ENCODE peak calls at places on chromosome 17, in six cellular contexts. One of them, this sample, is unnamed.

GRCh38 chr17:77837917-77838316 is 120.6 kb upstream of the TNRC6C start:
- DNase-seq in upper lobe of right lung: peak
- DNase-seq in brain microvascular endothelial cell: no peak
- DNase-seq in thoracic aorta: no peak
- DNase-seq in mammary epithelial cell: no peak
- DNase-seq in gastrocnemius medialis: peak
- DNase-seq in this sample: no peak

GRCh38 chr17:79603771-79604170 is 7.1 kb downstream of the RBFOX3 start:
- DNase-seq in upper lobe of right lung: no peak
- DNase-seq in brain microvascular endothelial cell: no peak
- DNase-seq in thoracic aorta: no peak
- DNase-seq in mammary epithelial cell: no peak
- DNase-seq in gastrocnemius medialis: no peak
- DNase-seq in this sample: no peak

GRCh38 chr17:29090746-29091395 is 47.9 kb downstream of the PIPOX start:
- DNase-seq in upper lobe of right lung: no peak
- DNase-seq in brain microvascular endothelial cell: no peak
- DNase-seq in thoracic aorta: no peak
- DNase-seq in mammary epithelial cell: no peak
- DNase-seq in gastrocnemius medialis: no peak
- DNase-seq in this sample: no peak

GRCh38 chr17:80353718-80354275 is 61.2 kb upstream of the ENDOV start:
- DNase-seq in upper lobe of right lung: no peak
- DNase-seq in brain microvascular endothelial cell: no peak
- DNase-seq in thoracic aorta: no peak
- DNase-seq in mammary epithelial cell: no peak
- DNase-seq in gastrocnemius medialis: no peak
- DNase-seq in this sample: no peak

GRCh38 chr17:57735707-57736106 is 9.4 kb downstream of the CCDC182 start:
- DNase-seq in upper lobe of right lung: no peak
- DNase-seq in brain microvascular endothelial cell: no peak
- DNase-seq in thoracic aorta: no peak
- DNase-seq in mammary epithelial cell: peak
- DNase-seq in gastrocnemius medialis: no peak
- DNase-seq in this sample: no peak

GRCh38 chr17:64694207-64694606 is 32.1 kb upstream of the SMURF2 start:
- DNase-seq in upper lobe of right lung: peak
- DNase-seq in brain microvascular endothelial cell: peak
- DNase-seq in thoracic aorta: peak
- DNase-seq in mammary epithelial cell: peak
- DNase-seq in gastrocnemius medialis: peak
- DNase-seq in this sample: peak

GRCh38 chr17:27466376-27466747 is 10.1 kb downstream of the KSR1 start:
- DNase-seq in upper lobe of right lung: peak
- DNase-seq in brain microvascular endothelial cell: no peak
- DNase-seq in thoracic aorta: no peak
- DNase-seq in mammary epithelial cell: no peak
- DNase-seq in gastrocnemius medialis: no peak
- DNase-seq in this sample: no peak

GRCh38 chr17:41657164-41657754 is 31.4 kb upstream of the EIF1 start:
- DNase-seq in upper lobe of right lung: no peak
- DNase-seq in brain microvascular endothelial cell: no peak
- DNase-seq in thoracic aorta: no peak
- DNase-seq in mammary epithelial cell: peak
- DNase-seq in gastrocnemius medialis: no peak
- DNase-seq in this sample: no peak

GRCh38 chr17:37570527-37571093 is 38.6 kb downstream of the SYNRG start:
- DNase-seq in upper lobe of right lung: peak
- DNase-seq in brain microvascular endothelial cell: peak
- DNase-seq in thoracic aorta: no peak
- DNase-seq in mammary epithelial cell: peak
- DNase-seq in gastrocnemius medialis: peak
- DNase-seq in this sample: no peak

DNA sequence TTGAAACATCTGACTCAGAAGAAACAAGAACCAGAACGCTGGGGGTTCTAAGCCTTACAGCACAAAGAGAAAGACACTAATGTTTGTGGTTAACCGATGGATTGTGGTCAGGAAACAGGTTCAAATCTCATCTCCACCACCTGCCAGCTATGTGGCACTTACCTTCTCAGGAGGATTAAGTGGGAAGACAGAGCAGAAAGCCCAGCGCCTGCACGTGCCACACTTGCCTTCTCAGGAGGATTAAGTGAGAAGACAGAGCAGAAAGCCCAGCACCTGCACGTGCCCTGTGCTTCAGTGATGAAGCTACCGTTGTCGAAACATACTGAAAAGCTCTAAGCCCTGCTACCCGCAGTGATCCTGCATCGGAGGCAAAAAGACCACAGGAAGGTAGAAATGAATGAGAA is 90.6 kb downstream of the NXN start:
- DNase-seq in upper lobe of right lung: no peak
- DNase-seq in brain microvascular endothelial cell: no peak
- DNase-seq in thoracic aorta: no peak
- DNase-seq in mammary epithelial cell: no peak
- DNase-seq in gastrocnemius medialis: no peak
- DNase-seq in this sample: no peak
- H3K4me3 ChIP-seq in upper lobe of right lung: no peak
- H3K4me3 ChIP-seq in brain microvascular endothelial cell: no peak
- H3K4me3 ChIP-seq in thoracic aorta: no peak
- H3K4me3 ChIP-seq in mammary epithelial cell: no peak
- H3K4me3 ChIP-seq in gastrocnemius medialis: no peak
- H3K4me3 ChIP-seq in this sample: no peak

GRCh38 chr17:39352986-39353385 is 48.4 kb downstream of the FBXL20 start:
- DNase-seq in upper lobe of right lung: no peak
- DNase-seq in brain microvascular endothelial cell: no peak
- DNase-seq in thoracic aorta: no peak
- DNase-seq in mammary epithelial cell: no peak
- DNase-seq in gastrocnemius medialis: no peak
- DNase-seq in this sample: no peak

GRCh38 chr17:39352511-39352910 is 48.9 kb downstream of the FBXL20 start:
- DNase-seq in upper lobe of right lung: no peak
- DNase-seq in brain microvascular endothelial cell: no peak
- DNase-seq in thoracic aorta: no peak
- DNase-seq in mammary epithelial cell: no peak
- DNase-seq in gastrocnemius medialis: no peak
- DNase-seq in this sample: no peak

GRCh38 chr17:39349246-39349645 is 52.2 kb downstream of the FBXL20 start:
- DNase-seq in upper lobe of right lung: no peak
- DNase-seq in brain microvascular endothelial cell: no peak
- DNase-seq in thoracic aorta: no peak
- DNase-seq in mammary epithelial cell: no peak
- DNase-seq in gastrocnemius medialis: no peak
- DNase-seq in this sample: no peak

GRCh38 chr17:39357488-39357887 is 43.9 kb downstream of the FBXL20 start:
- DNase-seq in upper lobe of right lung: no peak
- DNase-seq in brain microvascular endothelial cell: no peak
- DNase-seq in thoracic aorta: no peak
- DNase-seq in mammary epithelial cell: no peak
- DNase-seq in gastrocnemius medialis: no peak
- DNase-seq in this sample: no peak

DNA sequence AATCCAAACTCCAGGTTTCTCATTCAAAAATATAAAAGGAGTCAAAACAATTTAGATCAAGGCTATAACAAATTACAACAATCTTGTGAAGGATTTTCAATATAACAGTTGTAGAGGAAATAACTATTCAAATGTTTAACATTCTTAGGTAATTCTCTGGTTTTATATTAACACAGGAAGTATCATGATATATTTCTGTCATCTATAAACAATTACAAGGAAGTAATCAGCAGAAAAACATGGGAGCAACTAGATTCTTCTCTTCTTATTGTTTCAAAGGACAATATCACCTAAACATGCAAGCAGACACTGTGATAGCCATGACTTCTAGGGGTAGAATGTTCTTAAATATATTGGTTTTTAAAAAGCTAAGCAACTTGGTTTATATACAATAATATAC is 49.9 kb downstream of the FBXL20 start:
- DNase-seq in upper lobe of right lung: no peak
- DNase-seq in brain microvascular endothelial cell: no peak
- DNase-seq in thoracic aorta: no peak
- DNase-seq in mammary epithelial cell: no peak
- DNase-seq in gastrocnemius medialis: no peak
- DNase-seq in this sample: no peak
- TF ChIP-seq CTCF in upper lobe of right lung: no peak
- TF ChIP-seq CTCF in brain microvascular endothelial cell: no peak
- TF ChIP-seq CTCF in thoracic aorta: no peak
- TF ChIP-seq CTCF in mammary epithelial cell: no peak
- TF ChIP-seq CTCF in gastrocnemius medialis: no peak
- TF ChIP-seq CTCF in this sample: no peak

GRCh38 chr17:44967907-44968224 is 237 bp downstream of the C1QL1 start:
- DNase-seq in upper lobe of right lung: no peak
- DNase-seq in brain microvascular endothelial cell: no peak
- DNase-seq in thoracic aorta: no peak
- DNase-seq in mammary epithelial cell: no peak
- DNase-seq in gastrocnemius medialis: no peak
- DNase-seq in this sample: no peak

GRCh38 chr17:44965491-44966234 is 2.4 kb downstream of the C1QL1 start:
- DNase-seq in upper lobe of right lung: no peak
- DNase-seq in brain microvascular endothelial cell: no peak
- DNase-seq in thoracic aorta: no peak
- DNase-seq in mammary epithelial cell: no peak
- DNase-seq in gastrocnemius medialis: no peak
- DNase-seq in this sample: no peak

GRCh38 chr17:44967026-44967906 is 837 bp downstream of the C1QL1 start:
- DNase-seq in upper lobe of right lung: no peak
- DNase-seq in brain microvascular endothelial cell: no peak
- DNase-seq in thoracic aorta: no peak
- DNase-seq in mammary epithelial cell: no peak
- DNase-seq in gastrocnemius medialis: no peak
- DNase-seq in this sample: no peak

GRCh38 chr17:44968225-44969143 is at the start of gene C1QL1:
- DNase-seq in upper lobe of right lung: peak
- DNase-seq in brain microvascular endothelial cell: peak
- DNase-seq in thoracic aorta: peak
- DNase-seq in mammary epithelial cell: peak
- DNase-seq in gastrocnemius medialis: peak
- DNase-seq in this sample: peak

GRCh38 chr17:44966348-44967025 is 1.6 kb downstream of the C1QL1 start:
- DNase-seq in upper lobe of right lung: no peak
- DNase-seq in brain microvascular endothelial cell: no peak
- DNase-seq in thoracic aorta: no peak
- DNase-seq in mammary epithelial cell: no peak
- DNase-seq in gastrocnemius medialis: no peak
- DNase-seq in this sample: no peak
- H3K4me3 ChIP-seq in upper lobe of right lung: no peak
- H3K4me3 ChIP-seq in brain microvascular endothelial cell: no peak
- H3K4me3 ChIP-seq in thoracic aorta: no peak
- H3K4me3 ChIP-seq in mammary epithelial cell: no peak
- H3K4me3 ChIP-seq in gastrocnemius medialis: no peak
- H3K4me3 ChIP-seq in this sample: no peak

GRCh38 chr17:66942453-66943264 is 21.8 kb upstream of the CACNG4 start:
- DNase-seq in upper lobe of right lung: peak
- DNase-seq in brain microvascular endothelial cell: no peak
- DNase-seq in thoracic aorta: no peak
- DNase-seq in mammary epithelial cell: no peak
- DNase-seq in gastrocnemius medialis: no peak
- DNase-seq in this sample: no peak
- TF ChIP-seq CTCF in upper lobe of right lung: no peak
- TF ChIP-seq CTCF in brain microvascular endothelial cell: no peak
- TF ChIP-seq CTCF in thoracic aorta: no peak
- TF ChIP-seq CTCF in mammary epithelial cell: no peak
- TF ChIP-seq CTCF in gastrocnemius medialis: no peak
- TF ChIP-seq CTCF in this sample: no peak

GRCh38 chr17:17683710-17684365 is 2.6 kb downstream of the RAI1 start:
- DNase-seq in upper lobe of right lung: no peak
- DNase-seq in brain microvascular endothelial cell: no peak
- DNase-seq in thoracic aorta: no peak
- DNase-seq in mammary epithelial cell: no peak
- DNase-seq in gastrocnemius medialis: no peak
- DNase-seq in this sample: no peak
- H3K4me3 ChIP-seq in upper lobe of right lung: peak
- H3K4me3 ChIP-seq in brain microvascular endothelial cell: peak
- H3K4me3 ChIP-seq in thoracic aorta: no peak
- H3K4me3 ChIP-seq in mammary epithelial cell: peak
- H3K4me3 ChIP-seq in gastrocnemius medialis: no peak
- H3K4me3 ChIP-seq in this sample: no peak

GRCh38 chr17:9050801-9051401 is 29.6 kb downstream of the NTN1 start:
- DNase-seq in upper lobe of right lung: no peak
- DNase-seq in brain microvascular endothelial cell: no peak
- DNase-seq in thoracic aorta: no peak
- DNase-seq in mammary epithelial cell: peak
- DNase-seq in gastrocnemius medialis: no peak
- DNase-seq in this sample: no peak
- TF ChIP-seq CTCF in upper lobe of right lung: no peak
- TF ChIP-seq CTCF in brain microvascular endothelial cell: no peak
- TF ChIP-seq CTCF in thoracic aorta: no peak
- TF ChIP-seq CTCF in mammary epithelial cell: peak
- TF ChIP-seq CTCF in gastrocnemius medialis: no peak
- TF ChIP-seq CTCF in this sample: no peak

DNA sequence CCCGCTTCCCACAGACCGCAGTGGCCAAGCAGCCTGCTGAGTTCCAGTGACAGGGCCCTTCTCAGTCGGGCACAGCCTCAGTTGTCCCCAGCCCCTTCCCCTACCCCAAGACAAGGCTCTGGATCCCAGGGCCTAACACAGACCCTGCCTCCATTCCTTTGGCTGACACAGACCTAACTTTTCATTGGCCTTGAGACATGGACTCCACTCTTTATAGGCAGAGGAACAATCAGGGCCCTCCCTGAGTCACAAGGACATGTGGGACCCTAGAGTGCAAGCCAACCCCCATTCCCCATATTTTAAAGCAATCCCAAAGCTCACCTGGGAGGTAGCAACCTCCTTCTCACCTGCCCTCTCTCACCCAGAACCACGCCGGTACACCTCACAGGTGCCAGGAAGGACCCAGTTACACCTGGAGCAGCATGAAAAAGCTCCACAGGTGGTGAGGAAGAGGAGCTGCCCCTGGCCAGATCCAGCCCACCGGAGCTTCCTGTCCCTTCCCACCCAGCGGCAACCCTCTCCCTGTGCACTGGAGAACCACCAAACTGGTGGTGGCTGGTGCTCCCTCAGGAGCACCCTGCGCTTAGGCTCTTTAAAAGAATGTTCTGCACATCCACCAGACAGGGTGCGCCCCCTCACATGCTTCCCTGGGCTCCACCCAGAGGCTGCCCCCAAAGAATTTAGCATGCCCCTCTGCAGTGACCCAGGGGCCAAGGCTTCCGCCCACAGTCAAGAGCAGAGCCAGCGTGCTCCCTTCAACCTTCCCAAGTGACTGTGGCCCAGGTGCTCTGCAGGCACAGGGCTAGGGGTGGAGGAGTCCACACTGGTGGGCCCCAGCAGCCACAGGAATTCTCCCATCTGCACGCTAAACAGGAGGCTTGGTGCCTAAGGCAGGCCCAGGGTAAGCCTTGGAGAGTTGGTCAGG is 3.4 kb downstream of the MNT start:
- DNase-seq in upper lobe of right lung: peak
- DNase-seq in brain microvascular endothelial cell: no peak
- DNase-seq in thoracic aorta: no peak
- DNase-seq in mammary epithelial cell: no peak
- DNase-seq in gastrocnemius medialis: no peak
- DNase-seq in this sample: no peak
- H3K4me3 ChIP-seq in upper lobe of right lung: peak
- H3K4me3 ChIP-seq in brain microvascular endothelial cell: peak
- H3K4me3 ChIP-seq in thoracic aorta: peak
- H3K4me3 ChIP-seq in mammary epithelial cell: no peak
- H3K4me3 ChIP-seq in gastrocnemius medialis: peak
- H3K4me3 ChIP-seq in this sample: no peak